ENCODE peak calls at places on chromosomes 5 and 9, in eight cellular contexts. F is NT2/D1; R is stomach; X is CD8-positive, alpha-beta T cell; G is psoas muscle; M is CD4-positive, alpha-beta memory T cell; J is cardiac muscle cell; C is hepatocyte. O is an unnamed sample. For H3K4me1 and H3K9me3, the result is how much of the 10 kb centered on the place peaks cover.

GRCh38 chr9:73680831-73681230 is 529.2 kb downstream of the ANXA1 start:
- DNase-seq in F (no peak), R (no peak), X (no peak), G (no peak), M (no peak), J (no peak), C (no peak), O (no peak)

GRCh38 chr5:149406203-149406978 is 27.3 kb upstream of the IL17B start:
- DNase-seq in F (no peak), R (no peak), X (no peak), G (peak), M (no peak), J (no peak), C (no peak), O (no peak)

GRCh38 chr5:142412581-142412980 is 87.8 kb upstream of the SPRY4 start:
- DNase-seq in F (no peak), R (no peak), X (no peak), G (no peak), M (no peak), J (no peak), C (no peak), O (no peak)

GRCh38 chr5:145941677-145942130 is 5.3 kb downstream of the SH3RF2 start:
- DNase-seq in F (no peak), R (no peak), X (no peak), G (no peak), M (no peak), J (no peak), C (no peak), O (no peak)

GRCh38 chr5:54533541-54534179 is 16.1 kb downstream of the SNX18 start:
- DNase-seq in F (no peak), R (peak), X (no peak), G (no peak), M (no peak), J (peak), C (peak), O (no peak)

GRCh38 chr5:81778642-81779041 is 27.7 kb upstream of the SSBP2 start:
- DNase-seq in F (no peak), R (no peak), X (no peak), G (no peak), M (no peak), J (no peak), C (no peak), O (peak)

GRCh38 chr9:2174321-2174720 is 159.2 kb downstream of the SMARCA2 start:
- DNase-seq in F (no peak), R (no peak), X (no peak), G (no peak), M (no peak), J (no peak), C (no peak), O (no peak)

GRCh38 chr9:109639666-109640231 is 140.2 kb upstream of the PALM2AKAP2 start:
- DNase-seq in F (no peak), R (no peak), X (no peak), G (no peak), M (no peak), J (no peak), C (no peak), O (no peak)

GRCh38 chr9:20558609-20559016 is 63.7 kb downstream of the MLLT3 start:
- DNase-seq in F (no peak), R (no peak), X (no peak), G (no peak), M (no peak), J (no peak), C (peak), O (no peak)

GRCh38 chr5:59506285-59506877 is 387.1 kb downstream of the PDE4D start:
- DNase-seq in F (no peak), R (no peak), X (no peak), G (no peak), M (no peak), J (peak), C (peak), O (no peak)

GRCh38 chr5:178488696-178489095 is 101.5 kb downstream of the COL23A1 start:
- DNase-seq in F (no peak), R (no peak), X (no peak), G (peak), M (no peak), J (no peak), C (no peak), O (no peak)

DNA sequence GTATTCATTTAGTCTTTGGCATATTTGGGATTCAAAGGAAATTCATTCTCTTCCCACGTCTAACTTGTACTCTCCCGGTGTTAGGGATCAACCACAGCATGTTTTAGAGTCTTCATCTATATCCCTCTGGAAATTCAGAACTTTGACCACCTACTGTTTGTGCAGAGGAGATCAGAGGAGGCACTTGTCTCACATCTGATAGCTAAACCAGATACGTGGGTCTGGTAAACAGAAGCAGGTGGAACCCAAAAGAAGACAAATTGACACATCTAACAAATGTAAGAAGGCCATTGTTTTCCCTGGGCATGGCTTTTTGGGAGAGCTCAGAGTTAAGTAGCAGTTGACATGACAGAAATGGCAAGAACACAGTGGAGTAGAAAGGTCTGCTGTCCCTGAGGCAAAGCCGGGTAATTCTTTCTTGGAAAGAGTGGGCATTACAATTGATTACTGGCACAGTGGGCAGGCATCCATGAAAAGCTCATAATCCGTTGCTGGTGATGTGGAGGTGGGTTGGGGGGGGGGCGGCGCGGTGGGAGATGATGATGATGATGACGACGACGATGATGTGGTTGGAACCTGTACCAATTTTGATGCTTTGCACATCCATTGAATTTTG is 27.5 kb downstream of the PIP5K1B start:
- DNase-seq in F (no peak), R (no peak), X (no peak), G (no peak), M (no peak), J (no peak), C (no peak), O (no peak)
- H3K4me3 ChIP-seq in F (no peak), R (no peak), X (no peak), G (no peak), M (no peak), J (no peak), C (no peak), O (no peak)

GRCh38 chr9:112029921-112030444 is 133.4 kb downstream of the UGCG start:
- DNase-seq in F (peak), R (peak), X (no peak), G (no peak), M (peak), J (peak), C (peak), O (no peak)
- H3K4me1 ChIP-seq in F (under half), R (under half), X (under half), G (under half), M (under half), J (under half), C (under half), O (under half)

DNA sequence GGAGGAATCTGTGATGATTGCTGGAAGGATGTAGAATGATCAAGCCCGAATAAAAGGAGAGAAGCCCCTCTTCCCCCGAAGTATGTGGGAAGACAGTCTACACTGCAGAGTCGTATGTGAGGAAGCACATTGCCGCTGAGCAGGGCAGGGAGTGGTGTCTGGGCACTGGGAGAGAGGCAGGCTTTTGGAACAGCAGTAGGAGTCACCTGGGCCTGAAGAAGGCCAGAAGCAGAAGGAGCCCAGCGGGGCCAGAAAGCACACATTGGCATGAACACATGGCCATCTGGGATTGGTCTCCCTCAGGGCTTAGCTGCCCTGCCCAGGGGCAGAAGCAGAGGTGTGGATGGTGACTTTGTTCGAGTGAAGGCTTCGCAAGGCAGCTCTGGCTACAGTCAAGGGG is 162.8 kb downstream of the ERCC6L2 start:
- DNase-seq in F (no peak), R (no peak), X (no peak), G (no peak), M (no peak), J (no peak), C (no peak), O (no peak)
- H3K9me3 ChIP-seq in F (under half), R (under half), X (under half), G (under half), M (under half), J (under half), C (under half), O (under half)

GRCh38 chr9:14783358-14783757 is 60.8 kb upstream of the CER1 start:
- DNase-seq in F (no peak), R (no peak), X (no peak), G (no peak), M (no peak), J (no peak), C (no peak), O (no peak)

GRCh38 chr9:14778565-14778964 is 56.0 kb upstream of the CER1 start:
- DNase-seq in F (no peak), R (no peak), X (no peak), G (no peak), M (no peak), J (no peak), C (no peak), O (no peak)

GRCh38 chr9:14782652-14783051 is 60.1 kb upstream of the CER1 start:
- DNase-seq in F (no peak), R (no peak), X (no peak), G (no peak), M (no peak), J (no peak), C (no peak), O (no peak)

GRCh38 chr9:14779566-14780022 is 57.1 kb upstream of the CER1 start:
- DNase-seq in F (no peak), R (no peak), X (no peak), G (peak), M (no peak), J (no peak), C (no peak), O (no peak)

DNA sequence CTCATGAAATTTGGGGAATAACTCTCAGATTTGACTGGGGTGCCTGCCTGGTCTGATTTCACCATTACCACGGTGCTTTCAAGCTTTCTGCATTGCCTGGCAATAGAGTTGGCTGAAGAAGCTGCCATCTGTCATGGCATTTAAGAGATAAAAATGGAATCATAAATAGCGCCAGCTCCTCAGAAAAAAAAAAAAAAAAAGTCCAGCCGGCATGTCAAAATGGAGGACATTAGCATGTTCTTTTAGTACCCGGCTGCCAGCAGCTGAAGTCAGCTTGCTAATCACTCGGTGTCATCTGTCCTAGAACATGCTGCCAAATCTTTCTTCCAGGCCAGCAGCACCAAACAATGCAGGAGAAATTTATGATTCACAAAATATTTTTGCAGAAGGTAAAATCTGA is 57.7 kb upstream of the CER1 start:
- DNase-seq in F (no peak), R (no peak), X (no peak), G (peak), M (no peak), J (no peak), C (no peak), O (no peak)
- H3K4me3 ChIP-seq in F (no peak), R (no peak), X (no peak), G (peak), M (no peak), J (no peak), C (no peak), O (no peak)

DNA sequence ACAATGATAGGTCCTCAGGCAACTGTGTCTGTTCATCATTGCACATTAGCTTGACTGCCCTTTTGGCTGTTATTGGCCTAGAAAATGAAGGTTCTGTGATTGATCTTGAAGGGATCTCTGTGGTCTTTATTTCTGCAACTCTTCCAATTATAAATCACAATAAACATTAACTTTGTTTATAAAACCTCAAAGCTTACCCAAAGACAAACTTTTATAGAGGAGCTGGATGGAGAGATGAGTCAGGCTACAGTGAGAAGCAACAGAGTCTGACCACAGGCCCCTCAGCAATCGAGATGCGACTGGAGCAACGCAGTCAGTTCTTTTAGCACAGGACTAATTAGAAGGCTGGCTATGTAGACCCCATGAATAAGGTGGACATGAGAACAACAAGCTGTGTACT is 5.3 kb downstream of the MACROH2A1 start:
- DNase-seq in F (no peak), R (no peak), X (no peak), G (no peak), M (no peak), J (no peak), C (no peak), O (no peak)
- H3K4me1 ChIP-seq in F (under half), R (half or more), X (under half), G (half or more), M (half or more), J (half or more), C (half or more), O (under half)

DNA sequence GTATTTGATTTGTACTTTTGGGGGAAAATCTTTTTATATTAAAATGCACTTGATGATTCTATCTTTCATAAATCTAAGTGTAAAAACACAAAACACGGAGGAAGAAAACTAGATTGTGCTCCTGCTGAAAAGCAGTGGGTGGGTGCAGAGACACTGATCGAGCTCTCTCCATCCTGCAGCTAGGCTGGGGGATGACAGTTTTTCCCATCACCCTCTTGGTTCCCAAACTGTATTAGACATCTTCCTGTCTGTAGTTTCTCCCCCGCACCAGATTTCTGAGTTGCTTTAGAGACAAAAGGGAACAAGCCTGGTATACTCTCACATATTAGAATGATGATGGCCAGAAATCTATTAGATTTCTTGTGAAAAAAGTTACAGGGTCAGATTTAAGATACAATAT is 99.6 kb downstream of the FAM114A2 start:
- DNase-seq in F (no peak), R (no peak), X (no peak), G (no peak), M (no peak), J (no peak), C (no peak), O (no peak)
- H3K9me3 ChIP-seq in F (half or more), R (half or more), X (under half), G (under half), M (under half), J (under half), C (under half), O (under half)

GRCh38 chr5:175250426-175250825 is 193.6 kb downstream of the DRD1 start:
- DNase-seq in F (no peak), R (no peak), X (no peak), G (no peak), M (no peak), J (no peak), C (no peak), O (no peak)

GRCh38 chr5:175247146-175247545 is 196.8 kb downstream of the DRD1 start:
- DNase-seq in F (no peak), R (no peak), X (no peak), G (no peak), M (no peak), J (no peak), C (no peak), O (no peak)

GRCh38 chr5:175252234-175252805 is 191.7 kb downstream of the DRD1 start:
- DNase-seq in F (no peak), R (no peak), X (no peak), G (no peak), M (no peak), J (no peak), C (no peak), O (no peak)

GRCh38 chr5:175246242-175246891 is 197.6 kb downstream of the DRD1 start:
- DNase-seq in F (no peak), R (no peak), X (no peak), G (no peak), M (no peak), J (no peak), C (peak), O (no peak)

GRCh38 chr5:175248416-175248905 is 195.5 kb downstream of the DRD1 start:
- DNase-seq in F (no peak), R (no peak), X (no peak), G (no peak), M (no peak), J (no peak), C (no peak), O (no peak)
- H3K4me3 ChIP-seq in F (no peak), R (no peak), X (no peak), G (no peak), M (no peak), J (no peak), C (no peak), O (no peak)